ENCODE peak calls at places on chromosome 2, in seven cellular contexts. G is ovary, S is SK-N-SH, F is suprapubic skin, L is A549, E is transverse colon, W is esophagus muscularis mucosa. N is an unnamed sample.

GRCh38 chr2:16442971-16443370 is 222.7 kb downstream of the CYRIA start:
- DNase-seq in F (no peak), E (no peak), L (no peak), S (no peak), G (no peak), W (peak; percentile 77), N (no peak)

GRCh38 chr2:222242532-222242931 is 56.3 kb downstream of the PAX3 start:
- DNase-seq in W (no peak), F (no peak), S (no peak), E (no peak), G (no peak), L (no peak), N (no peak)

GRCh38 chr2:83561592-83561991 is 897.5 kb downstream of the SUCLG1 start:
- DNase-seq in E (no peak), F (no peak), W (no peak), S (no peak), G (no peak), L (no peak), N (no peak)

GRCh38 chr2:32135409-32135808 is 30.3 kb upstream of the SLC30A6 start:
- DNase-seq in W (no peak), F (no peak), G (no peak), S (peak; percentile 42), E (peak; percentile 28), L (peak; percentile 94), N (no peak)

GRCh38 chr2:46135936-46136335 is 161.3 kb upstream of the EPAS1 start:
- DNase-seq in L (no peak), G (no peak), E (no peak), F (no peak), S (no peak), W (no peak), N (no peak)

GRCh38 chr2:20633794-20634259 is 17.1 kb downstream of the HS1BP3 start:
- DNase-seq in G (no peak), E (peak; percentile 82), W (no peak), S (no peak), F (no peak), L (no peak), N (peak; percentile 88)

GRCh38 chr2:105403785-105404698 is 5.2 kb upstream of the FHL2 start:
- DNase-seq in F (no peak), G (no peak), S (no peak), W (no peak), E (peak; percentile 73), L (peak; percentile 36), N (no peak)

GRCh38 chr2:223055140-223055539 is 3.1 kb downstream of the KCNE4 start:
- DNase-seq in F (no peak), G (no peak), E (no peak), W (peak; percentile 68), L (no peak), S (no peak), N (no peak)

GRCh38 chr2:86035371-86035882 is 70.3 kb downstream of the POLR1A start:
- DNase-seq in S (no peak), W (no peak), G (no peak), L (no peak), F (no peak), E (no peak), N (peak; percentile 60)

GRCh38 chr2:173652731-173653426 is 298.2 kb downstream of the CDCA7 start:
- DNase-seq in E (no peak), W (no peak), G (no peak), S (no peak), L (peak; percentile 83), F (no peak), N (no peak)

GRCh38 chr2:239399404-239399999 is 1.3 kb downstream of the HDAC4 start:
- DNase-seq in S (peak; percentile 54), F (no peak), L (peak; percentile 8), W (no peak), E (peak; percentile 71), G (peak; percentile 33), N (peak; percentile 78)

GRCh38 chr2:239400000-239400831 is 604 bp downstream of the HDAC4 start:
- DNase-seq in W (no peak), E (peak; percentile 37), L (peak; percentile 7), G (no peak), S (peak; percentile 61), F (no peak), N (peak; percentile 72)

GRCh38 chr2:239400907-239401449 is at the start of gene HDAC4:
- DNase-seq in W (peak; percentile 100), F (peak; percentile 100), L (peak; percentile 94), G (peak; percentile 99), E (peak; percentile 100), S (peak; percentile 99), N (peak; percentile 100)

GRCh38 chr2:239402666-239403065 is 1.8 kb upstream of the HDAC4 start:
- DNase-seq in W (no peak), G (no peak), S (no peak), E (no peak), L (no peak), F (peak; percentile 77), N (no peak)

DNA sequence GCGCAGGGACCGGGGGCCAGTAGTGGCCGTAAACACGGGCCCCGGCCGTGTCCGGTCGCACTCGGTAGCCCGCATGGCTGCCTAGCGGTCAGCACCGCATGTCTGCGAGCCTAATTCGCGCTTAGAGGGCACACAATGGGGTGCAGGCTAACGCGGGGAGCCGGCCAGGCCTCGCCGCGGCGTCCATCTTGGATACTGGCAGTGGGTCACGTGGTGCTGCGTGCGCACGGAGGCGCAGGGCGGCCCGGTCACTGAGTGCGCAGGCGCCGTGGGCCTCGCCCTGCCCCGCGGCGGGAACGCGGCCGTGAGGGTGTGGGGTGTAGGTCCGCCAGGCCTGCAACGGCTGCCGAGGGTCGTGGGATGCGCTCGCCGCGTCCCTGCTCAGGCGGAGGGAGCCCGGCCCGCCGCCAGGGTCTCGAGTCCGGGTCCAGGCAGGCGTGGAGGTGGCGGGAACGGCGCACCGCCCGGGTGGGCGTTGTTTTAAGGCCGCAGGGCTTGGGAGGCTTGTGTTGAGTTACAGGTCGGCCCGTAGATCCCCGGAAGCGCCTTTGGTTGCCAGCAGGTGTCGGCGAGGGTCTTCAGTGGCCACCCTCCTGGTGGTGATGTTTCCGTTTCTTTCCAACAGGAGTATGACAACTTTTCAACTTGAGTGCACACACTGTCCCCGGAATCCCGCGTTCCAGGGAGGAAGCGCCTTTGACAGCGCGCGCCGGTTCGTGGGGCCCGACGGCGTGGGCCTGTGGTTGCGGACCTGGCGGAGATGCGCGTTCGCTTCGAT is 819 bp upstream of the HDAC4 start:
- DNase-seq in S (peak; percentile 98), W (peak; percentile 98), L (peak; percentile 95), G (peak; percentile 95), F (peak; percentile 97), E (peak; percentile 95), N (peak; percentile 97)
- TF ChIP-seq EP300 in S (no peak), W (no peak), L (no peak), G (peak; percentile 65), F (no peak), E (no peak), N (no peak)

GRCh38 chr2:226772389-226773179 is 27.0 kb downstream of the IRS1 start:
- DNase-seq in F (no peak), G (no peak), E (no peak), S (no peak), L (no peak), W (no peak), N (no peak)
- TF ChIP-seq EP300 in F (no peak), G (no peak), E (no peak), S (no peak), L (no peak), W (no peak), N (no peak)

GRCh38 chr2:136377423-136378382 is 259.8 kb upstream of the CXCR4 start:
- DNase-seq in L (no peak), S (no peak), F (no peak), E (no peak), W (peak; percentile 82), G (no peak), N (no peak)

GRCh38 chr2:136375017-136375901 is 257.3 kb upstream of the CXCR4 start:
- DNase-seq in L (no peak), W (peak; percentile 70), F (no peak), E (no peak), G (no peak), S (no peak), N (no peak)

GRCh38 chr2:136376798-136377211 is 258.9 kb upstream of the CXCR4 start:
- DNase-seq in F (no peak), L (no peak), E (no peak), W (peak; percentile 45), G (no peak), S (no peak), N (no peak)

GRCh38 chr2:136376211-136376610 is 258.3 kb upstream of the CXCR4 start:
- DNase-seq in E (no peak), L (no peak), G (no peak), W (peak; percentile 80), F (no peak), S (no peak), N (no peak)

GRCh38 chr2:136373035-136373434 is 255.1 kb upstream of the CXCR4 start:
- DNase-seq in E (no peak), S (no peak), G (no peak), W (peak; percentile 42), F (no peak), L (no peak), N (no peak)
- TF ChIP-seq EP300 in E (no peak), S (no peak), G (no peak), W (no peak), F (no peak), L (no peak), N (no peak)

GRCh38 chr2:30301551-30301950 is 70.2 kb downstream of the LBH start:
- DNase-seq in E (no peak), L (peak; percentile 35), F (no peak), W (no peak), S (no peak), G (no peak), N (no peak)

GRCh38 chr2:30298302-30298701 is 67.0 kb downstream of the LBH start:
- DNase-seq in L (no peak), F (no peak), W (no peak), S (no peak), E (no peak), G (no peak), N (no peak)

GRCh38 chr2:30300122-30300455 is 68.8 kb downstream of the LBH start:
- DNase-seq in L (no peak), S (no peak), W (no peak), F (no peak), E (no peak), G (no peak), N (no peak)

GRCh38 chr2:30303094-30303493 is 71.8 kb downstream of the LBH start:
- DNase-seq in L (no peak), W (no peak), F (no peak), G (no peak), E (no peak), S (no peak), N (no peak)

DNA sequence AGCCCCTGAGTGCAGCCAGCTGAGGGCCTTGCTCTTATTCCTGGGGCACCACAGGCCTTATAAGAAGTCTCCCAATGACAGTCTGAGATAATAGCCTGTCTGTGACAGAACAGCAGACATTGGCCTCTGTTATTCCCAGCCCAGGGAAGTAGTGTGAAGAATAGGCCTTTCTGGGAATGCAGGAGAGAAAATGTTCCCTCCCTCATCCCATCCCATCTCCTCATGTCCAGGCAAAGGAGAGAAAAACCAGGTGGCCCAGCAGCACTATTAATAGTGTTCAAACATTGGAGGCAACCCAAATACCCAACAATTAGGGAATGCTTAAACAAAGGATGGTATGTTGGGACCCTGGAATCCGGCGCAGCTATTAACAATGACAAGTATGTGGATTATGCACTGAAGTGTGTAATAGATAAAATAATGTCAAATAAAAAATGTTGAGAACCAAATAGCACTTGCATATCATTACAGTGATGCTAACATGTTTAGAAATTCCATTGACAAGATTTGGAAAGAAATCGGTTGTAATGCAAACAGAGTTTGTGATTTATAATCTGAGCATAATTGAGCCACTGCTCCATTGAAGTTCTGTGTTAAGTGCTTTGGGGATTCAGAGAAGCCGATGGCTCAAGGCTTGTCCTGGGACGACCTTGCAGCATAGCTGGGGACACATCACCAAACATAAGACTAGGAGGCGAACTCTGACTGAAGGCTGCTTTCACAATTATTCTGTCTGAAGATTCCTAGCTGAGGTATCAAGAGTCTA is 69.3 kb downstream of the LBH start:
- DNase-seq in S (peak; percentile 69), L (peak; percentile 21), E (no peak), W (no peak), F (no peak), G (peak; percentile 26), N (no peak)
- TF ChIP-seq EP300 in S (peak; percentile 58), L (peak; percentile 71), E (peak; percentile 31), W (peak; percentile 71), F (peak; percentile 52), G (no peak), N (no peak)